ENCODE peak calls at places on chromosomes 5 and 9, in eight cellular contexts. F is tibial nerve, Z is tibial artery, M is RWPE1, O is erythroblast, K is psoas muscle, W is NCI-H345, T is PC-9. G is an unnamed sample.

GRCh38 chr5:143557061-143557818 is 153.8 kb upstream of the NR3C1 start:
- DNase-seq in F (no peak), Z (no peak), M (no peak), O (no peak), K (no peak), W (peak; percentile 4), T (no peak), G (no peak)

GRCh38 chr5:135821061-135821781 is 13.2 kb upstream of the SLC25A48 start:
- DNase-seq in F (no peak), Z (no peak), M (no peak), O (no peak), K (no peak), W (peak; percentile 96), T (no peak), G (no peak)

GRCh38 chr5:143730112-143730801 is 81.7 kb upstream of the HMHB1 start:
- DNase-seq in F (no peak), Z (no peak), M (no peak), O (no peak), K (no peak), W (no peak), T (no peak), G (no peak)

GRCh38 chr5:59517926-59518585 is 375.5 kb downstream of the PDE4D start:
- DNase-seq in F (no peak), Z (no peak), M (peak; percentile 65), O (no peak), K (no peak), W (no peak), T (peak; percentile 7), G (no peak)

GRCh38 chr9:5510360-5510931 is at the start of gene PDCD1LG2:
- DNase-seq in F (no peak), Z (no peak), M (no peak), O (no peak), K (no peak), W (no peak), T (no peak), G (no peak)

GRCh38 chr5:44189255-44189654 is 200.0 kb downstream of the FGF10 start:
- DNase-seq in F (no peak), Z (no peak), M (no peak), O (no peak), K (no peak), W (no peak), T (no peak), G (no peak)

GRCh38 chr5:110386782-110387181 is 339.7 kb downstream of the TMEM232 start:
- DNase-seq in F (no peak), Z (no peak), M (no peak), O (no peak), K (no peak), W (no peak), T (peak; percentile 3), G (no peak)

GRCh38 chr5:107505763-107506534 is 164.8 kb downstream of the EFNA5 start:
- DNase-seq in F (no peak), Z (no peak), M (no peak), O (no peak), K (no peak), W (peak; percentile 58), T (no peak), G (no peak)

GRCh38 chr9:124359426-124359825 is 55.8 kb downstream of the PSMB7 start:
- DNase-seq in F (no peak), Z (no peak), M (no peak), O (no peak), K (no peak), W (no peak), T (no peak), G (no peak)

GRCh38 chr5:141811287-141812155 is 66.7 kb downstream of the PCDH1 start:
- DNase-seq in F (no peak), Z (no peak), M (peak; percentile 76), O (peak; percentile 25), K (no peak), W (no peak), T (no peak), G (no peak)

GRCh38 chr5:154352960-154353548 is 92.7 kb upstream of the SAP30L start:
- DNase-seq in F (no peak), Z (no peak), M (no peak), O (no peak), K (no peak), W (no peak), T (no peak), G (no peak)

GRCh38 chr5:150674376-150674821 is 13.3 kb downstream of the MYOZ3 start:
- DNase-seq in F (peak; percentile 76), Z (peak; percentile 82), M (no peak), O (no peak), K (peak; percentile 70), W (no peak), T (no peak), G (no peak)

GRCh38 chr5:84058561-84058960 is 326.1 kb downstream of the EDIL3 start:
- DNase-seq in F (no peak), Z (no peak), M (no peak), O (no peak), K (no peak), W (no peak), T (no peak), G (no peak)

GRCh38 chr5:109656829-109657228 is 32.9 kb upstream of the MAN2A1 start:
- DNase-seq in F (peak; percentile 70), Z (peak; percentile 82), M (peak; percentile 72), O (peak; percentile 11), K (peak; percentile 35), W (no peak), T (peak; percentile 29), G (peak; percentile 24)

G was measured in omental fat pad.